ENCODE peak calls at places on chromosomes 3 and 15, in four cellular contexts. F is psoas muscle, A is heart left ventricle, O is PC-3. U is an unnamed sample.

GRCh38 chr3:123295901-123296250 is 94.1 kb downstream of the SEC22A start:
- DNase-seq in F (peak), A (no peak), O (no peak), U (no peak)

GRCh38 chr15:76903251-76903681 is 1.9 kb downstream of the SCAPER start:
- DNase-seq in F (no peak), A (no peak), O (peak), U (no peak)

GRCh38 chr3:197711973-197712707 is 24.6 kb downstream of the RUBCN start:
- DNase-seq in F (peak), A (peak), O (peak), U (peak)

GRCh38 chr15:28904023-28904422 is 18.2 kb downstream of the APBA2 start:
- DNase-seq in F (no peak), A (no peak), O (no peak), U (no peak)

GRCh38 chr3:8625991-8626390 is 18.6 kb downstream of the SSUH2 start:
- DNase-seq in F (no peak), A (no peak), O (peak), U (no peak)

GRCh38 chr15:83653639-83654378 is at the start of gene ADAMTSL3:
- DNase-seq in F (peak), A (peak), O (peak), U (peak)

GRCh38 chr3:59772416-59773408 is 722.9 kb upstream of the CFAP20DC start:
- DNase-seq in F (no peak), A (no peak), O (no peak), U (no peak)

GRCh38 chr3:106120334-106120733 is 251.5 kb upstream of the CBLB start:
- DNase-seq in F (no peak), A (no peak), O (peak), U (no peak)

GRCh38 chr3:127679534-127680145 is 6.9 kb downstream of the ABTB1 start:
- DNase-seq in F (peak), A (no peak), O (no peak), U (no peak)

GRCh38 chr3:130759692-130760338 is 13.2 kb upstream of the PIK3R4 start:
- DNase-seq in F (peak), A (peak), O (peak), U (peak)

GRCh38 chr3:98073486-98073885 is 13.5 kb upstream of the OR5AC2 start:
- DNase-seq in F (no peak), A (no peak), O (no peak), U (no peak)

GRCh38 chr15:64343841-64344240 is 12.1 kb downstream of the CSNK1G1 start:
- DNase-seq in F (no peak), A (no peak), O (no peak), U (no peak)

GRCh38 chr3:2166552-2166951 is 67.9 kb downstream of the CNTN4 start:
- DNase-seq in F (no peak), A (no peak), O (no peak), U (no peak)

GRCh38 chr15:70100495-70101331 is 3.0 kb upstream of the TLE3 start:
- DNase-seq in F (peak), A (no peak), O (peak), U (no peak)

GRCh38 chr15:25862087-25862468 is 1.0 kb downstream of the ATP10A start:
- DNase-seq in F (no peak), A (no peak), O (no peak), U (no peak)

GRCh38 chr15:88834211-88834812 is 31.1 kb downstream of the ACAN start:
- DNase-seq in F (peak), A (peak), O (peak), U (peak)

GRCh38 chr15:63605816-63606215 is 8.6 kb downstream of the FBXL22 start:
- DNase-seq in F (no peak), A (no peak), O (no peak), U (no peak)

GRCh38 chr3:45795882-45796765 is at the start of gene SLC6A20:
- DNase-seq in F (no peak), A (no peak), O (no peak), U (no peak)

GRCh38 chr3:89300519-89300918 is 193.1 kb downstream of the EPHA3 start:
- DNase-seq in F (no peak), A (no peak), O (peak), U (no peak)

GRCh38 chr15:67611803-67612369 is 69.4 kb downstream of the MAP2K5 start:
- DNase-seq in F (no peak), A (no peak), O (no peak), U (no peak)

GRCh38 chr15:53752406-53752805 is 7.1 kb downstream of the WDR72 start:
- DNase-seq in F (no peak), A (no peak), O (no peak), U (no peak)

GRCh38 chr15:85026304-85027032 is 44.8 kb downstream of the PDE8A start:
- DNase-seq in F (no peak), A (peak), O (no peak), U (no peak)

GRCh38 chr3:196932600-196932999 is 9.7 kb downstream of the NCBP2 start:
- DNase-seq in F (no peak), A (no peak), O (no peak), U (no peak)

GRCh38 chr3:43895573-43895972 is 204.8 kb downstream of the ABHD5 start:
- DNase-seq in F (no peak), A (no peak), O (no peak), U (no peak)

GRCh38 chr15:51094606-51095569 is at the start of gene TNFAIP8L3:
- DNase-seq in F (peak), A (peak), O (no peak), U (peak)

DNA sequence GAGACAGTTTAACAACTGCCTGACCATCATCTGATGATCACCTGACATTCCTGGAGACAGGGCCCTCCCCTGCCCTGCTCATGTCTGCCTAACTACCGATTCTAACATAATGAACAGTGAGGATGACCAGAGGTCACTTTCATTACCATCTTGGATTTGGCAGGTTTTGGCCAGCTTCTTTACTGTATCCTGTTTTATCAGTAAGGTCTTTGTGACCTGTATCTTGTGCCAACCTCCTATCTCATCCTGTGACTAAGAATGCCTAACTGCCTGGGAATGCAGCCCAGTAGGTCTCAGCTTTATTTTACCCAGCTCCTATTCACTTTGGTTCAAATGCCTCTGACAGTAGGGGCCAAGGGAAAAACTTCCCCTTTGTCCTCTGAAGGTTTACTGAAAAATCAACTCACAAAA is 40.2 kb downstream of the METTL6 start:
- DNase-seq in F (no peak), A (no peak), O (peak), U (no peak)
- H3K27ac ChIP-seq in F (no peak), A (peak), O (peak), U (no peak)

GRCh38 chr3:135093121-135093520 is 298.1 kb downstream of the EPHB1 start:
- DNase-seq in F (no peak), A (no peak), O (no peak), U (no peak)

GRCh38 chr3:135090020-135090717 is 295.1 kb downstream of the EPHB1 start:
- DNase-seq in F (no peak), A (no peak), O (peak), U (no peak)

GRCh38 chr3:135097276-135097946 is 302.4 kb downstream of the EPHB1 start:
- DNase-seq in F (no peak), A (no peak), O (no peak), U (no peak)

GRCh38 chr3:135089451-135089850 is 294.4 kb downstream of the EPHB1 start:
- DNase-seq in F (no peak), A (no peak), O (no peak), U (no peak)

DNA sequence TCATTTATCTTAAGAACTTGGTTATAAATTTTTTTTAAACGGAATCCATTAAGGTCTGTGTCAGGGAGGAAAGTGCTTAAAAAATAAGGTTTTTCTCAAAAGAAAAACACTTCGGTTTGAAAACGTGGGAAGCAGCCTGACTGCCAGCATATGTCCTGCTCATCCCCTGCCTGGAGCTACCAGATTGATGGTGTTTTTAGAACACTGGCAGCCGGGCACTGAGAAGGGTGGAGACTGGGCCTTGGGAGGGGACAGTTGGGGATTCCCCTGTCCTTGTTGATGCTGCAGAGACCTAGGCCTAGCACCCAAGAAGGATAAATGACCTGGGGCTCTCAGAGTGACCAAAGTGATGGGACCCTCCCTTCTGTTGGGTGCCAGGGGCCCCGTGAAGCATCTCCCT is 296.9 kb downstream of the EPHB1 start:
- DNase-seq in F (no peak), A (no peak), O (no peak), U (no peak)
- H3K27ac ChIP-seq in F (no peak), A (no peak), O (no peak), U (no peak)

DNA sequence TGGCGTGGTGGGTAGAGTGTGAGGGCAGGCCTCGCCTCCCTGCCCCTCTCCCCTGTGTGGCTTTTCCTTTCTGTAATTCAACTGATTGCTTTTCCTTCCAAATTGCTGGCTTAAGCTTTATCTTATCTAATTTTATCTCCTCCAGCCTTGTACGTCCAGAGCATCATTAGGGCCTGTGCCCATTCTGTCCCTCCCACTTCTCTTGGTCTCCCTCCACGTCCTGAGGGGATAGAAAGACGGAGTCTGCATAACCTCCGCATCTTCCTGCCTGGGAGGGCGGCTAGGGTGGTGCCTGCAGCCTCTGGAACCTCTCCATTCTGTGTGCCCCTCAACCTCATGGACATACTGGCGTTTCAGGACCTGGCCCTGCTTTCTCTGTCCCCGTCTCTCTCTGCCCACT is 39.8 kb downstream of the CACNA1D start:
- DNase-seq in F (no peak), A (no peak), O (no peak), U (no peak)
- H3K27ac ChIP-seq in F (no peak), A (no peak), O (no peak), U (no peak)

DNA sequence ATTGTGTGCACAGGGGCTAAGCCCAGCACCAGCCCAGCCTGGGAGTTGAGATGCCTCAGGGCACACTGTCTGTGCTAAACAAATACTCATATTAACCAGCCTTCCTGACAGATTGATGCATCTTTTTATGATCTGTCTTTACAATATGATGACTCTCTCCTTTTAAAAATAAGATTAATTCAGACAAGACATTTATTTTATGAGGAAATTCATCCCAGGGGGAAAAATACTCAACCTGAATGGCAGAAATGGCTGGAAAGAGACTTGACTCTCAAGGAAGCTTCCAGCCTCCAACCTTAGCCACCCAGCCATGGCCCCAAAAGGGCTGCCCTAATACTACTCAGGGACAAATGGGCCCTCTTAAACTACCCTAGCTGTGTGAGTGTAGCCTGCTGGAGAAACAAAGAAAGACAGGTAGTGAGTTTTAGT is 46.9 kb downstream of the NOX5 start:
- DNase-seq in F (no peak), A (no peak), O (peak), U (no peak)
- H3K27ac ChIP-seq in F (no peak), A (no peak), O (peak), U (no peak)

GRCh38 chr3:48663489-48664312 is 1.0 kb upstream of the CELSR3 start:
- DNase-seq in F (peak), A (peak), O (peak), U (peak)
- H3K27ac ChIP-seq in F (no peak), A (peak), O (peak), U (peak)

GRCh38 chr3:72398781-72399180 is 449.5 kb downstream of the SHQ1 start:
- DNase-seq in F (no peak), A (no peak), O (no peak), U (no peak)

GRCh38 chr3:72393455-72393854 is 454.8 kb downstream of the SHQ1 start:
- DNase-seq in F (no peak), A (no peak), O (no peak), U (no peak)

GRCh38 chr3:72396899-72397298 is 451.3 kb downstream of the SHQ1 start:
- DNase-seq in F (no peak), A (no peak), O (no peak), U (no peak)

GRCh38 chr3:72397586-72397985 is 450.7 kb downstream of the SHQ1 start:
- DNase-seq in F (no peak), A (no peak), O (no peak), U (no peak)

DNA sequence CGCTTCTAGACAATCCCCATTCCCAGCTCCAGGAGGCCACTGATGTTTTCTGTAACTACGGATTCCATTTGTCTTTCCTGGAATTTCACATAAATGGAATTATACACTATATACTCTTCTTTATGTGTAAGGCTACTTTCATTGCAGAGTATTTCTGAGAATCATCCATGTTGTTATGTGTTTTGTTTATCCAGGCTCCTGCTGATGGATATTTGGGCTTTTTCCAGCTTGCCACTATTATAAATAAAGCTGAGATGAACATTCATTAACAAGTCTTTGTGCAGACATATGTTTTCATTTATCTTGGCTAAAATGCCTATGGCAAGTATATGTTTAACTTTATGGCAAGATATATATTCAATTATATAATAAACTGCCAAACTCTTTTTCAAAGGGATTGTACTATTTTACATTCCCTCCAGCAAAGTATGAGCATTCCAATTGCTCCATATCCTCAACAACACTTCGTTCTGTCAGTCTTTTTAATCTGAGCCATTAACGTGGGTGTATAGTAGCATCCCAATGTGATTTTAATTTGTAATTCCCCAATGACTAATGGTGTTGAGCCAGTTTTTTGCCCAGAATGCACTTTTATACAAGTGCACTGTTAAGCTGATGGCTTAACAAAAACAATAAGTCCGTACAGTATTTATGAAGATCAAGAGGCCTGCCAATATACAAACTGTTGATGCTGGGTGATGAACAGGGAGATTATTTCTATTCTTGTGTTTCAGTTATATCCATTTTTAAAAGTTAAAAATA is 452.4 kb downstream of the SHQ1 start:
- DNase-seq in F (no peak), A (no peak), O (no peak), U (no peak)
- H3K27ac ChIP-seq in F (no peak), A (no peak), O (no peak), U (no peak)

DNA sequence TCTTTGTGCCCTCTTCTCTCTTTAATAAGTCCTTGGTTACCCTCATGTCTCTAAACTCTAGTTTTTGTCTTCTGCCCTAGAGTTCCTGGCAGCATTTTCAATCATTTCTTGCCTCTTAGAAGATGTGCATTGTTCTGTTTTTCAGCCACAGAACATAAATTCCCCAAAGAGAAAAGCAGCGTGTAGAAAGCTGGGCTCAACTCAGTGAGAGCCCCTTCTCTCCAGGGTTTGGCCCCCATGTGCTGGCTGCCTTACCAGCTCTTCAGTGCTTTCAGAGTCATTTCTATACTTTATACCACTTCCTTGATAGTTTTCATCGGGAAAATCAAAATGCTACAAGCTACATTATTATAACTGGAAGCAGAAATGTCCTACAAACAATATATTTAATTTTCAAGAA is 369.1 kb upstream of the GRM7 start:
- DNase-seq in F (no peak), A (no peak), O (no peak), U (no peak)
- H3K27ac ChIP-seq in F (no peak), A (no peak), O (no peak), U (no peak)

DNA sequence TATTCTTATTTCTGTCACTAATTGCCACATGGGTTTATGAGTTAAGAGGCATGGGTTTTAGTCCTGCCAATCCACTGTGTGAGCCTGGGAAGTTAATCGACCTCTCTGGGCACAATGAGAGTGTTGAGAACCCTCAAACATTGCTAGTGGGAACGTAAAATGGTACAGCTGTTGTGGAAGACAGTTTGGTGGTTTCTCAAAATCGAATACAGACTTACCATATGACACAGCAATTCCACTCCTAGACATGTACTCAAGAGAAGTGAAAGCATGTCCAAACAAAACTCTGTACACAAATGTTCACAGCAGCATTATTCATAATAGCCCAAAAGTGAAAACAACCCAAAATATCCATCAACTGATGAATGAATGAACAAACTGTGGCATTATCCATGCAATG is 5.7 kb upstream of the GNB5 start:
- DNase-seq in F (no peak), A (no peak), O (no peak), U (no peak)
- H3K27ac ChIP-seq in F (no peak), A (no peak), O (no peak), U (no peak)

DNA sequence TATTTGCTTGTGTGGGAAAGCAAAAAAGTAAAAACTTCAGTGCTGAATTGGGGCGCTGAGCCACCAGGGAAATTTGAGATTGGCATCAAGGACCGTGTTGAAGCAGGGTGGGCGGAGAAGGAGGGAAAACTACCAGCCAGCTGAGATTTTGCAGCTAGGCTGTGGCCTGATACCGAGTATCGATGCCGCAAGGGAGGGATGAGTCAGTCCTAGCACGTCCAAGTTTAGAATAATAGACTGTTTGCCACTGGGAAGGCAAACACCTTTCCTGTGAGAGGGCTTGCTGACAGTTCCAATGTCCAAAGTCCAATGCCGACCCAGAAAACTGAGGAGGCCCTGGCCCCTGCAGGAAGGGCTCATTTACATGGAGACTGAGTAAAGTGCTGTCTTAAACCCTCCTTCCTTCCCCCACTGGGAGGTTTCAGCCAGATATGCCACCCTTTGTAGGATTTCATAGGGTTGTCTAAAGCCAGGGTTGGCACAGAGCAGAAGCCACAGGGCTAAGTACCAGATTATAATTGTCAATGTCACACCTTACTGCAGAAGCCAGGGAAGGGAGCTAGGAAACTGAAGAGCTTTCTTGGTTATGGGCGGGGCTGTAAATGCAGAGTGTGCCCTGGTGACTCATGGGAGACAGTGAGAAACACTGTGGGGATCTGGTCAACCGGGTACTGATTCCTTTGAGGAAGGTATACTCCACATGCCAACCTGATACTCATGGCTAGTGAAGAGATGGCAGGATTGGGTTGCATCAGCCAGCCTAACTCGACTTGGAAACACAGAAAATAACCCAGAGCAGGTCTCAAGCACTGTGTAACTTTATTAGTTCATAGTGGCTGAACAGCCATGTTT is 28.4 kb upstream of the PIK3CB start:
- DNase-seq in F (no peak), A (no peak), O (peak), U (peak)
- H3K27ac ChIP-seq in F (peak), A (peak), O (peak), U (peak)

GRCh38 chr3:29759443-29760033 is 478.7 kb downstream of the RBMS3 start:
- DNase-seq in F (no peak), A (peak), O (peak), U (no peak)

GRCh38 chr3:29758108-29759020 is 477.5 kb downstream of the RBMS3 start:
- DNase-seq in F (no peak), A (no peak), O (peak), U (peak)

GRCh38 chr3:29759021-29759359 is 478.1 kb downstream of the RBMS3 start:
- DNase-seq in F (no peak), A (peak), O (no peak), U (peak)

GRCh38 chr3:29755416-29755815 is 474.5 kb downstream of the RBMS3 start:
- DNase-seq in F (no peak), A (no peak), O (no peak), U (no peak)

GRCh38 chr3:29757054-29757777 is 476.3 kb downstream of the RBMS3 start:
- DNase-seq in F (no peak), A (peak), O (peak), U (peak)
- H3K27ac ChIP-seq in F (peak), A (peak), O (no peak), U (no peak)